ENCODE peak calls at places on chromosomes 16 and 17, in ten cellular contexts. F is NCI-H345; P is NCI-H2081; Q is hippocampal formation; J is stimulated activated CD4-positive, alpha-beta T cell treated with anti-CD3 and anti-CD28 coated beads, Interleukin-2, amount 100 ng/mL, for 48 hours; W is T-helper 1 cell; G is mucosa of descending colon; L is GDM1; I is CD8-positive, alpha-beta T cell; B is NCI-H2107. Y is an unnamed sample.

GRCh38 chr17:79985361-79985760 is 50.3 kb downstream of the TBC1D16 start:
- DNase-seq in F (no peak), P (no peak), Q (no peak), J (no peak), W (no peak), G (peak; percentile 40), L (no peak), I (no peak), B (no peak), Y (no peak)

GRCh38 chr17:33521784-33522183 is 228.7 kb upstream of the ASIC2 start:
- DNase-seq in F (peak; percentile 13), P (no peak), Q (no peak), J (no peak), W (no peak), G (no peak), L (no peak), I (no peak), B (no peak), Y (no peak)

GRCh38 chr17:1518410-1518809 is 2.0 kb upstream of the INPP5K start:
- DNase-seq in F (no peak), P (no peak), Q (no peak), J (no peak), W (no peak), G (no peak), L (no peak), I (no peak), B (no peak), Y (no peak)

GRCh38 chr17:2151634-2152033 is 96.7 kb downstream of the HIC1 start:
- DNase-seq in F (no peak), P (no peak), Q (no peak), J (no peak), W (no peak), G (no peak), L (no peak), I (no peak), B (no peak), Y (no peak)

GRCh38 chr17:32546031-32546444 is 59.2 kb downstream of the CDK5R1 start:
- DNase-seq in F (peak; percentile 42), P (peak; percentile 3), Q (peak; percentile 78), J (no peak), W (no peak), G (no peak), L (no peak), I (no peak), B (no peak), Y (peak; percentile 59)

GRCh38 chr17:77405867-77406513 is 265.2 kb downstream of the SEC14L1 start:
- DNase-seq in F (no peak), P (no peak), Q (no peak), J (no peak), W (no peak), G (no peak), L (peak; percentile 48), I (no peak), B (no peak), Y (no peak)

GRCh38 chr16:89309438-89310122 is 92.1 kb downstream of the ZNF778 start:
- DNase-seq in F (no peak), P (no peak), Q (no peak), J (no peak), W (no peak), G (no peak), L (no peak), I (no peak), B (no peak), Y (no peak)

GRCh38 chr17:71405101-71405500 is 715.7 kb upstream of the SOX9 start:
- DNase-seq in F (no peak), P (no peak), Q (no peak), J (no peak), W (no peak), G (no peak), L (no peak), I (no peak), B (no peak), Y (no peak)

Y was measured in C1 segment of cervical spinal cord.